ENCODE peak calls at places on chromosomes 6 and 20, in seven cellular contexts. B, Q, Z, E, Y, C and A are unnamed samples.

GRCh38 chr6:119055069-119055468 is 23.4 kb downstream of the FAM184A start:
- DNase-seq in C (no peak), B (no peak), Q (no peak), Z (no peak), E (no peak), Y (no peak), A (no peak)

GRCh38 chr20:48463916-48464315 is 363.9 kb downstream of the PREX1 start:
- DNase-seq in C (no peak), B (peak; percentile 20), Z (no peak), Q (no peak), E (no peak), Y (no peak), A (no peak)

GRCh38 chr20:7346562-7346961 is 579.1 kb downstream of the BMP2 start:
- DNase-seq in B (peak; percentile 93), Q (no peak), Z (no peak), Y (no peak), E (no peak), C (no peak), A (no peak)

GRCh38 chr6:150685860-150686259 is 86.2 kb downstream of the PLEKHG1 start:
- DNase-seq in E (no peak), Z (no peak), B (peak; percentile 64), Y (no peak), C (peak; percentile 16), Q (no peak), A (peak; percentile 12)

GRCh38 chr6:165002358-165002757 is 307.0 kb downstream of the C6orf118 start:
- DNase-seq in E (no peak), Z (no peak), Q (no peak), C (no peak), B (no peak), Y (no peak), A (no peak)

GRCh38 chr20:64223526-64224067 is 32.0 kb upstream of the PCMTD2 start:
- DNase-seq in Z (peak; percentile 80), Y (no peak), B (no peak), Q (no peak), C (no peak), E (peak; percentile 63), A (no peak)

GRCh38 chr20:10985536-10985935 is 311.7 kb upstream of the JAG1 start:
- DNase-seq in C (no peak), E (no peak), Y (no peak), Q (no peak), Z (no peak), B (peak; percentile 16), A (no peak)

GRCh38 chr6:52550014-52550575 is 26.8 kb downstream of the TRAM2 start:
- DNase-seq in Z (no peak), Q (no peak), C (no peak), B (no peak), E (no peak), Y (no peak), A (no peak)

GRCh38 chr6:3524461-3524860 is 67.6 kb upstream of the SLC22A23 start:
- DNase-seq in C (no peak), E (no peak), Y (no peak), Q (no peak), Z (no peak), B (no peak), A (no peak)

GRCh38 chr20:17709361-17710293 is 9.9 kb downstream of the BANF2 start:
- DNase-seq in B (no peak), E (no peak), Y (no peak), Z (no peak), Q (no peak), C (no peak), A (no peak)

GRCh38 chr6:154579046-154579823 is 68.8 kb upstream of the CNKSR3 start:
- DNase-seq in B (peak; percentile 74), Q (no peak), Z (no peak), C (no peak), Y (peak; percentile 14), E (no peak), A (no peak)

GRCh38 chr20:46583411-46584214 is 33.2 kb upstream of the OCSTAMP start:
- DNase-seq in Y (no peak), Q (peak; percentile 57), E (no peak), B (no peak), C (no peak), Z (no peak), A (no peak)

GRCh38 chr20:23156170-23156841 is 70.2 kb upstream of the CD93 start:
- DNase-seq in C (no peak), Z (peak; percentile 63), B (peak; percentile 86), E (no peak), Y (no peak), Q (no peak), A (peak; percentile 81)

GRCh38 chr6:21742238-21742660 is 148.7 kb downstream of the SOX4 start:
- DNase-seq in E (no peak), B (peak; percentile 91), Y (no peak), Q (no peak), Z (no peak), C (no peak), A (peak; percentile 84)

GRCh38 chr6:16639689-16640480 is 121.4 kb downstream of the ATXN1 start:
- DNase-seq in C (no peak), Y (no peak), E (no peak), Z (no peak), Q (no peak), B (peak; percentile 92), A (no peak)

GRCh38 chr20:40673442-40673841 is 15.6 kb downstream of the MAFB start:
- DNase-seq in B (peak; percentile 12), E (no peak), Z (no peak), Q (no peak), C (no peak), Y (no peak), A (no peak)

GRCh38 chr20:32327087-32327681 is 30.9 kb upstream of the ASXL1 start:
- DNase-seq in B (no peak), Q (no peak), C (no peak), Y (no peak), Z (no peak), E (no peak), A (no peak)

GRCh38 chr6:12008366-12009179 is 3.5 kb upstream of the HIVEP1 start:
- DNase-seq in E (peak; percentile 91), Z (peak; percentile 97), B (peak; percentile 78), Q (peak; percentile 93), Y (peak; percentile 88), C (peak; percentile 90), A (peak; percentile 81)

GRCh38 chr20:61310954-61311353 is 58.9 kb downstream of the CDH4 start:
- DNase-seq in B (peak; percentile 8), Y (no peak), E (no peak), Q (no peak), C (no peak), Z (no peak), A (no peak)

GRCh38 chr6:50653253-50653652 is 60.1 kb upstream of the TFAP2D start:
- DNase-seq in C (no peak), Q (no peak), Z (no peak), E (no peak), Y (no peak), B (no peak), A (no peak)

GRCh38 chr20:38181207-38181693 is 16.2 kb upstream of the TGM2 start:
- DNase-seq in B (peak; percentile 36), Z (no peak), Q (no peak), C (peak; percentile 53), E (no peak), Y (no peak), A (no peak)

DNA sequence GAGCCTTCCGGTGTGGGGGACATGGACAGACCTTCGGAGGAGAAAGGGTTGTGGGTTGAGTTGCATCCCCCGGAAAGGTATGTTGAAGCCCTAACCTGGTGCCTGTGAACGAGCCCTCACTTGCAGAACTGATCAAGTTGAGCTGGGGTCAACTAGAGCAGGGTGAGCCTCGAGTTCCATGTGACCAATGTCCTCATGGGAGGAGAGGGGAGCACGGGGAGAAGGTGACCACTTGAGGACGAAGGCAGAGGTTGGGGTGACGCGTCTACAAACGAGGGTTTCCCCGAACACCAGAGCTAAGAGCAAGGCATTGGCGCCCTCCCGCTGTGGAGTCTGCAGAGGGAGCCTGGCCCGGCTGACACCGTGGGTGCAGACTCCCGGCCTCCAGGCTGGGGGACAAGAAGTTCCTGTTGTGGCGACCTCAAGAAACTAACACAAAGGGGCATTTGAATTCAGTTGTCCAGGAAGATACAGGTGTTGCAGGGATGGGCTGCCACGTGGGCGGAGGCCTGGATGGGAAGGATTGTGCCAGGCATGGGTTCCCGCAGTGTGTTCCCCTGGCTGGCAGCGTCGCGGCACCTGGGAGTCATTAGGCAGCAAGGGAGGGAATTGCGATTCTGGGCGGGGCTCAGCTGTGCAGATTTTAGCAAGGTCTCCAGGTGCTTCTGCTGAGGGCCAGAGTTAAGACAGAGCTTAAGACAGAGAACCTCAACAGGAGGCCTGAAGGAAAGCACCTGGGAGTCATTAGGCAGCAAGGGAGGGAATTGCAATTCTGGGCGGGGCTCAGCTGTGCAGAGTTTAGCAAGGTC is 20.4 kb upstream of the UNC93A start:
- DNase-seq in B (no peak), Z (no peak), Q (no peak), Y (no peak), E (no peak), C (no peak), A (no peak)
- H3K4me1 ChIP-seq in B (no peaks in the 10 kb centered on the region), Z (no peaks in the 10 kb centered on the region), Q (no peaks in the 10 kb centered on the region), Y (no peaks in the 10 kb centered on the region), E (no peaks in the 10 kb centered on the region), C (no peaks in the 10 kb centered on the region), A (no peaks in the 10 kb centered on the region)

DNA sequence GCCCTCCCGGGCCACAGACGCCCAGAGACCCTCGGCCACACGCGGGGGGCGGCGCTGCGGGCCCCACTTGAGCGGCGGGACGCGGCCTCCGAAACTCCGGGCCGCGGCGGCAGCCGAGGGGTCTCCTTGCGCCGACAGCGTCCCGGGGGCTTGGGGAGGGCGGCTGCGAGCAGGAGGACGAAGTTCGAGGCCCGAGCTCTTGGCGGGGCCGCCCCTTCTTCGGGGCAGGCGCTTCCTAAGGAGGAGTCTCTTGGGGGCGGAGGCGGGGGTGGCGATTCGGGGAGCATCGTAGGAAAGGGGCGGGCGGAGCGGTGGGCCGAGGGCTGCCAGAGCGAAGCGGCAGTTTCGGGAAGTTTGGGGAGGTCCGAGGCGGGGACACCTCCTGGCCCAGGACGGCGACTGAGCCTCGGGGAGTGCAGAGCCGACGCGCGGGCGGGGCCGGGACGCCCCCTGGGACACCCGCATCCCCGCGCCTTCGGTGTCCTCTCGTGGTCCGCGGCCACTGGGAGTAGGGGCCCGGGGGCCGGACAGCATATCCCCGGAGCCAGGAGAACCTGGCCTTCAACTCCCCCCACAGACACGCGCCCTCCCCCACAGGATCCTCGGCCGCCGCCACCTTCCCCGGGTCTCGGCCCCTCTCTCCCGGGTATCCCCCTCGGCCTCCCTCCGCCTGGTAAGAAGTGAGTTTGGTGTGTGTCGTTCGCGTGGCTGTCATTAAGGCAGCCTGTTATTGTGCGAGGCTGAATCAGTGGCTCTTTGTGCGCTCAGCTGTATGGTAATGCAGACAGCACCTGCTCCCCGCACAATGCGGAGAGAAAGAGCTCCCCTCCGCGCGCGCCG is 613 bp upstream of the DLL1 start:
- DNase-seq in Z (peak; percentile 93), C (no peak), E (peak; percentile 86), Y (no peak), B (peak; percentile 27), Q (no peak), A (no peak)
- H3K4me1 ChIP-seq in Z (peaks cover 22% of the 10 kb centered on the region), C (no peaks in the 10 kb centered on the region), E (peaks cover 68% of the 10 kb centered on the region), Y (peaks cover 4% of the 10 kb centered on the region), B (peaks cover 10% of the 10 kb centered on the region), Q (peaks cover 82% of the 10 kb centered on the region), A (no peaks in the 10 kb centered on the region)

DNA sequence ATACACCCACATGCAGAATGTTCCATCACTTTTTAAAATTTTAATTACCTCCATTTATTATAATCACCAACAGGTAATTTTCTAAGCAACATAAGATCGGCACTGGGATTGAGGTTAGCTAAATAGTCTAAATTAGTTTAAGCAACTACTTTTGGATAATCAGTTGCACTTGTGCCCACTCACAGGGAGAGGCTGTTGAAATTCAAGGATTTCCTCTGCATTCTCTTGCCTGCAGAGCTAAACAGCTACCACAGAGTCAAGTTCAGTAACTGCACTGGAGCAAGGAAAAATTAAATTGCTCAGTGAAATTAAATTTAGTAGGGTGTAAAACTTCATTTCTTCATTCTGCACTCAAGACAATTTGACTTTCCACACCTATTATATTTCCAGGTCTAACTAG is 120.7 kb upstream of the CCDC28A start:
- DNase-seq in Z (no peak), C (no peak), B (no peak), Y (no peak), Q (no peak), E (no peak), A (no peak)
- H3K4me1 ChIP-seq in Z (no peaks in the 10 kb centered on the region), C (no peaks in the 10 kb centered on the region), B (peaks cover 16% of the 10 kb centered on the region), Y (no peaks in the 10 kb centered on the region), Q (peaks cover 54% of the 10 kb centered on the region), E (peaks cover 9% of the 10 kb centered on the region), A (peaks cover 19% of the 10 kb centered on the region)

GRCh38 chr6:42451146-42451594 is 556 bp downstream of the TRERF1 start:
- DNase-seq in C (peak; percentile 12), Y (no peak), Z (no peak), E (no peak), Q (no peak), B (no peak), A (no peak)
- H3K4me1 ChIP-seq in C (peaks cover 12% of the 10 kb centered on the region), Y (no peaks in the 10 kb centered on the region), Z (no peaks in the 10 kb centered on the region), E (peaks cover 35% of the 10 kb centered on the region), Q (peaks cover 47% of the 10 kb centered on the region), B (peaks cover 21% of the 10 kb centered on the region), A (peaks cover 19% of the 10 kb centered on the region)